ENCODE peak calls at places on chromosomes 11 and 22, in four cellular contexts. F is IMR-90, B is K562, M is GM12878. Q is an unnamed sample.

GRCh38 chr22:28887725-28888459 is 4.5 kb downstream of the ZNRF3 start:
- DNase-seq in F (no peak), B (no peak), M (no peak), Q (no peak)

GRCh38 chr11:120715239-120715638 is 203.7 kb downstream of the GRIK4 start:
- DNase-seq in M (no peak), F (no peak), B (peak), Q (peak)

GRCh38 chr22:42275970-42276369 is 5.5 kb upstream of the TCF20 start:
- DNase-seq in B (no peak), M (no peak), F (no peak), Q (no peak)

GRCh38 chr11:55357560-55358184 is 10.1 kb upstream of the OR4A15 start:
- DNase-seq in F (no peak), M (no peak), B (no peak), Q (no peak)

GRCh38 chr11:45974806-45975205 is 52.4 kb downstream of the LARGE2 start:
- DNase-seq in M (no peak), B (no peak), F (peak), Q (no peak)

GRCh38 chr22:17149073-17149815 is 9.8 kb downstream of the HDHD5 start:
- DNase-seq in M (no peak), B (no peak), F (no peak), Q (no peak)

GRCh38 chr11:97019754-97020153 is 629.9 kb downstream of the JRKL start:
- DNase-seq in B (no peak), M (no peak), F (no peak), Q (no peak)

GRCh38 chr11:44633641-44634040 is 68.2 kb downstream of the CD82 start:
- DNase-seq in B (no peak), F (no peak), M (no peak), Q (no peak)

GRCh38 chr11:131754671-131755070 is 384.3 kb downstream of the NTM start:
- DNase-seq in F (peak), B (no peak), M (no peak), Q (no peak)

GRCh38 chr11:47571012-47571729 is 5.8 kb downstream of the PTPMT1 start:
- DNase-seq in F (no peak), M (no peak), B (peak), Q (no peak)

GRCh38 chr11:12686246-12687060 is 12.2 kb downstream of the TEAD1 start:
- DNase-seq in F (no peak), M (no peak), B (no peak), Q (no peak)

GRCh38 chr22:47495102-47495501 is 732.7 kb downstream of the TBC1D22A start:
- DNase-seq in B (no peak), M (no peak), F (no peak), Q (no peak)

GRCh38 chr11:46391578-46392420 is at the start of gene CHRM4:
- DNase-seq in M (no peak), B (peak), F (peak), Q (peak)

GRCh38 chr11:2769409-2769778 is 69.6 kb upstream of the KCNQ1OT1 start:
- DNase-seq in M (no peak), F (no peak), B (no peak), Q (no peak)

GRCh38 chr22:23289130-23289503 is 108.8 kb downstream of the BCR start:
- DNase-seq in F (no peak), B (peak), M (no peak), Q (no peak)

GRCh38 chr22:24554316-24555159 is at the start of gene GUCD1:
- DNase-seq in B (peak), M (no peak), F (peak), Q (no peak)

GRCh38 chr22:31291716-31292644 is at the start of gene PIK3IP1:
- DNase-seq in M (peak), B (peak), F (peak), Q (peak)

GRCh38 chr11:69480547-69481392 is 693 bp upstream of the LINC01488 start:
- DNase-seq in B (no peak), F (peak), M (no peak), Q (peak)

GRCh38 chr11:108019870-108020540 is 11.3 kb downstream of the CUL5 start:
- DNase-seq in M (no peak), F (peak), B (peak), Q (no peak)

GRCh38 chr11:8224161-8224591 is 39.5 kb downstream of the LMO1 start:
- DNase-seq in M (no peak), F (no peak), B (no peak), Q (no peak)

GRCh38 chr22:31144223-31144622 is 3.9 kb upstream of the PLA2G3 start:
- DNase-seq in F (peak), M (no peak), B (no peak), Q (no peak)

GRCh38 chr22:32964411-32965057 is 93.6 kb downstream of the SYN3 start:
- DNase-seq in B (no peak), F (no peak), M (no peak), Q (no peak)

GRCh38 chr22:29751139-29751538 is 15.7 kb downstream of the ZMAT5 start:
- DNase-seq in F (peak), B (no peak), M (no peak), Q (no peak)

GRCh38 chr11:102553835-102554282 is 23.3 kb upstream of the MMP7 start:
- DNase-seq in F (no peak), M (peak), B (no peak), Q (peak)

GRCh38 chr11:102552447-102553200 is 22.1 kb upstream of the MMP7 start:
- DNase-seq in F (peak), B (no peak), M (no peak), Q (peak)

GRCh38 chr11:102555091-102555490 is 24.5 kb upstream of the MMP7 start:
- DNase-seq in F (no peak), M (no peak), B (no peak), Q (no peak)

GRCh38 chr11:102551188-102551781 is 20.7 kb upstream of the MMP7 start:
- DNase-seq in B (no peak), F (no peak), M (no peak), Q (no peak)

DNA sequence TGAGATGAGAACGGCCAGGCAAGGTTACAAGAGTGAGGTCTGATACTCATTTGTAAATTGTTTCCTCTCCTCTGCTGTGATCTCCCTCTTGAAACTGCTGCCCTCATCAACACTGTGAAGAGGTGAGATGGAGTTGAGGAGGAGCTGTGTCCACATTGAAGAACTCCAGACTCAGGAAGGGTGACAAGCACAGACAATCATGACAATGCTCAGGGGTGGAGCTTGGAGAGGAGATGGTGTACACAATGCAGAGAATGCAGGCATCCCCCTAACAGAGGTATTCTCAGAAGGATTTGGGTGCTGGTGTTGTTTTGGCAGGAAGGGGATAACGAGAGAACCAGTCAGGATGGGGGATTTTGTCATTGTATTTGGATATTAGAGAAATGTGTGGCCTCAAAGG is 21.5 kb upstream of the MMP7 start:
- DNase-seq in F (no peak), M (no peak), B (no peak), Q (peak)
- TF ChIP-seq ELK1 in F (no peak), M (no peak), B (no peak), Q (no peak)

GRCh38 chr11:27183672-27184457 is 143.2 kb downstream of the BBOX1 start:
- DNase-seq in B (peak), F (peak), M (peak), Q (peak)
- TF ChIP-seq ELK1 in B (no peak), F (no peak), M (no peak), Q (no peak)

GRCh38 chr22:36015155-36015805 is 13.3 kb downstream of the RBFOX2 start:
- DNase-seq in M (no peak), F (no peak), B (no peak), Q (no peak)

GRCh38 chr22:36016656-36017055 is 12.0 kb downstream of the RBFOX2 start:
- DNase-seq in M (no peak), F (no peak), B (no peak), Q (no peak)

GRCh38 chr22:36017661-36018091 is 10.9 kb downstream of the RBFOX2 start:
- DNase-seq in B (no peak), M (peak), F (no peak), Q (no peak)

GRCh38 chr22:36014539-36015072 is 14.0 kb downstream of the RBFOX2 start:
- DNase-seq in F (no peak), B (no peak), M (no peak), Q (no peak)

DNA sequence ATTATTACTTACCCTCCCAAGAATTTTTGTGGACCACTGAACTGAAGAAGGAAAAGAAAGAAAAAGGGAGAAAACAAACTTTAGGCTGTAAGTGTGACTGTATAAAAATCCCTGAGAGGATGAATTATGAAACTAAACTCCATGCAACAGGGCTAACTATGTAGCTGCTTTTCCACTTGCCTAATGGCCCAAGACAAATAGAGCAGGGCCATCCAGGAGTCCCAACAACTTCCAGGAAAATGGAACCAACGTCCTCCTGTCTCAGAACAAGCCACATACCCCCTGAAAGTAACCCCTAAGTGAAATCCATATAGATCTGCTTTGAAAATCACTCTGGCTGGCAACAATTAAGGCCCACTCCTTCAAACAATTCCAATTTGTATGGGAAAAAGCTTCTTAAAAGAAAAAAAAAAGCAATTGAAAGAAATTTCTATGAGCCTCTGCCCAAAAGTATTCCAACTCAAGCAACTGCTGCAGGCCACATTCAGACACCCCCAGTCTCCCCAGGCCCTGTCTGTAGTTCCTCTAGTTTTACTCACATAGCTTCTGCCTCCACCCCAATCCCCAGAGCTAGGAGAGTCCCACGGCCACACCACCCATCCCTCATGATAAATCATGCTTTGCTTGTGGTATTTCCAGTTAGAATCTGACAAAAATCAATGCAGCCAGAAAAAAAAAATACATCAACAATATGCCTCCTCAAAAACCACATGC is 12.7 kb downstream of the RBFOX2 start:
- DNase-seq in F (no peak), B (no peak), M (no peak), Q (no peak)
- TF ChIP-seq ELK1 in F (no peak), B (no peak), M (no peak), Q (no peak)

DNA sequence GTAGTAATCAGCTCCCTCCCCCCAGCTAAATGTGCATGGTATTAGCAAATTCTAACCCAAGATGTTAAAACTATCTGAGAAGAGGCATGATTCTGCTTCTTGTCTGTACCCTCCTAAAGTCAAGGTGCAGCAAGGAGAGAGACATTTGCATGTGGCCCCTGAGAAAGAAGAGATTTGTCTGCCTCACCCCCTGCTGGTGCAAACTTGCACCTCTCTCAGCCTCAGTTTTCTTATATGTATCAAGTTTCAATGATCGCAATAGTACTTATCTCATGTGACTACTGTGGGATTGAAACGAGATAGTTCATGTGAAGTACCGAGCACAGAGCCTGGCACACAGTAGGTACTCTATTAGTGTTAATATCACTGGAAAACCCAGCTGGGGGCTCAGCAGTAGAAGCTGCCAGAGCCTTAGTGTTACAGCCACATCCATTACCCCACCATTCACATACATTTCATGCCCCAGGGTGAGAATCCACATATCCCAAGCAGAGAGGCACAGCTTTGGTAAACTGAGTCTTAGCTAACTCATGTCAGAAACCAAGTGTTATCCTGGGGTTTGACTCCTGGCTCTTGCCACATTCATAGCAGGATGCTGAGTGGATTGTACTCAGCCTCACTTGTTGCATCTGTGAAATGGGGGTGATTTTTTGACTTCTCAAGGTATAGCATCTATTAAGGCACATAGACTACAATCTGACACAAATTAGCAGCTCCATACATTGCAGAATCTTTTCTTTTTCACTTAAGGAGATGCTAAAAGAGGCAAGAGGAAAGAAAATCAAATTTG is 24.9 kb downstream of the CD44 start:
- DNase-seq in F (peak), B (peak), M (no peak), Q (no peak)
- TF ChIP-seq ELK1 in F (no peak), B (no peak), M (no peak), Q (no peak)

GRCh38 chr11:34443136-34443535 is 4.4 kb downstream of the CAT start:
- DNase-seq in F (no peak), B (no peak), M (no peak), Q (no peak)
- TF ChIP-seq ELK1 in F (no peak), B (no peak), M (no peak), Q (no peak)

DNA sequence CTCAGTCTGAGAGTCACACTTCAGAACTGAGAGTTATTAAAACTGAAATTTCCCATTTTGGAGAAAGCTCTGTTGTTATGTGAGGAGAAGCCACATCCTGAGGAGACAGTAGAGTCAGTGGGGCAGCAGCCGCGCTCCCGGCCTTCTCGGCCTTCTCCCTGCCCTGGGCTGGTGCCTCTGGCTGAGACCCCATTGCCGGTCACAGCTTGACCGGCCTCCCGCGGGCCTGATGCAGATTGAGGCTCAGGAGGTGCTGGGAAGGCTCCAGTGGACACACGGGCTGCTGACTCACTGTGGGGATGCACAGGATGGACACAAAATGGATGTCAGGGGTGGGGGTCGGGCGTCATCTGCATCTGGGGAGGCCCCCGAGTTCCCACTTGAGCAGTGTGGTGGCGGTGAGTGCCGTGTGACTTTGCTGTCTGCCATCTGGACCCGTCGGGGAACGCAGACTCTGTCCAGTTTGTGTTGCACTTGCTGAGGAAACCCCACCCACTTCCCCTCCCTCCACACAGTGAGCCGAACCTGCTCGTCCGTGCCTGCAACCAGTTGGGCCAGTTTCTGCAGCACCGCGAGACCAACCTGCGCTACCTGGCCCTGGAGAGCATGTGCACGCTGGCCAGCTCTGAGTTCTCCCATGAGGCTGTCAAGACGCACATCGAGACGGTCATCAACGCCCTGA is 50.1 kb downstream of the MUC6 start:
- DNase-seq in F (no peak), M (no peak), B (no peak), Q (no peak)
- TF ChIP-seq ELK1 in F (no peak), M (no peak), B (no peak), Q (no peak)

DNA sequence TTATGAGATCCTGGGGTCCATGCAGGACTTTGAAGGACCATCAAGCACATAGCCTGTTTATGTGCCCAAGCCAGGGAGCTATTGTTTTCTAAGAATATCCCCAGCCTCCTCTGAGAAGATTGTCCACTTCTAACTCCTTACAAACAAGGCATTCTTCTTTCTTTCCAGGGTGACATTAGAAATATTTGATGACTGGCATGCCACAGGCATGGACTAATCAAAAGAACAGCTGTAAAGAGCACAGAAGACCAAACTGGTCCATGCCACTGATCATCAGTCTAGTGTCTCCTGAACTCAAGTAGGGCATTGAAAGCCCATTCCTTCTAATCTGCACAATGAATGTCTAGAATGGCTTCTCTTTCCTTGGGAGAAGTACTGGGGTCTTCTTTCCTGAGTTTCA is 24.9 kb upstream of the LMO2 start:
- DNase-seq in F (no peak), M (no peak), B (no peak), Q (no peak)
- TF ChIP-seq ELK1 in F (no peak), M (no peak), B (no peak), Q (no peak)

GRCh38 chr11:1001682-1002081 is 34.8 kb downstream of the MUC6 start:
- DNase-seq in B (no peak), F (no peak), M (no peak), Q (no peak)
- TF ChIP-seq ELK1 in B (no peak), F (no peak), M (no peak), Q (no peak)

DNA sequence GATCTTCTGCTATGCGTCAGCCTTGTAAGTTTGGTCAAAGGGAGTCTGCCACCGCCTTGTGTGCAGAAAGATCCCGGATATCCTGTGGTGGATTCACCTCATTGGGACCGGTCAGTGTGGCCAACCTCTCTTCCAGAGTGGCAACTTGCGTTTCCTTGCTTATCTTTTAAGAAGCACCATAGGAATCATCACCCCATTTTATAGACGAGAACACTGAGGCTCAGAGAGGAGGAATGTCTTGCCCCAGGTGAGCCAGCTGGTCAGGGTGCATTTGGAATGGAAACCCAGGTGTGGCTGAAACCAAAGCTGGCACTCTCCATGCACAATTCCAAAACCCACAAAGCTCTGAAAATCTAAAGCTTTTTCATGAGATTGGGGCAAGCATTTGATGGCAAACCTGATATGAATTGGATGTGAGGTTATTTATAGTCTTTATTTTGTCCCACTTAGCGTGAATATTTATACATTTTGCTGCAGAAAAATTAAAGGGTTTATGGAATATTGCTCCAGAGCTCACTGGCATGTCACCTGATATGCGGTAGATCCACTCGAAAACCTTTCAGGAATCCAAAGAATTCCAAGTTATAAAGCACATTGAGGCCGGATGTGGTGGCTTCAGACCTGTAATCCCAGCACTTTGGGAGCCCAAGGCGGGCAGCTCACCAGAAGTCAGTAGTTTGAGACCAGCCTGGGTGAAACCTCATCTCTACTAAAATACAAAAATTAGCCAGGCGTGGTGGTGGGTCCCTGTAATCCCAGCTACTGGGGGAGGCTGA is 12.1 kb upstream of the EIF3D start:
- DNase-seq in B (no peak), M (no peak), F (no peak), Q (no peak)
- TF ChIP-seq ELK1 in B (no peak), M (no peak), F (no peak), Q (no peak)